ENCODE peak calls at places on chromosome 1, in eight cellular contexts. One of them, this sample, is unnamed.

GRCh38 chr1:1272341-1273151 is 1.1 kb downstream of the UBE2J2 start:
- DNase-seq in esophagus muscularis mucosa: no peak
- DNase-seq in body of pancreas: peak; percentile 29
- DNase-seq in pancreas: no peak
- DNase-seq in mucosa of descending colon: peak; percentile 87
- DNase-seq in upper lobe of left lung: peak; percentile 82
- DNase-seq in fibroblast of lung: no peak
- DNase-seq in transverse colon: peak; percentile 78
- DNase-seq in this sample: no peak

GRCh38 chr1:111417755-111418154 is 9.8 kb downstream of the OVGP1 start:
- DNase-seq in fibroblast of lung: peak; percentile 72
- DNase-seq in esophagus muscularis mucosa: peak; percentile 4
- DNase-seq in mucosa of descending colon: no peak
- DNase-seq in pancreas: no peak
- DNase-seq in transverse colon: no peak
- DNase-seq in body of pancreas: no peak
- DNase-seq in upper lobe of left lung: no peak
- DNase-seq in this sample: no peak

GRCh38 chr1:221392453-221392852 is 349.4 kb downstream of the DUSP10 start:
- DNase-seq in mucosa of descending colon: no peak
- DNase-seq in fibroblast of lung: peak; percentile 94
- DNase-seq in esophagus muscularis mucosa: no peak
- DNase-seq in pancreas: no peak
- DNase-seq in body of pancreas: peak; percentile 23
- DNase-seq in transverse colon: peak; percentile 7
- DNase-seq in upper lobe of left lung: no peak
- DNase-seq in this sample: peak; percentile 19

GRCh38 chr1:22949807-22950462 is 22.7 kb downstream of the LACTBL1 start:
- DNase-seq in mucosa of descending colon: no peak
- DNase-seq in transverse colon: no peak
- DNase-seq in pancreas: no peak
- DNase-seq in upper lobe of left lung: no peak
- DNase-seq in fibroblast of lung: peak; percentile 20
- DNase-seq in esophagus muscularis mucosa: no peak
- DNase-seq in body of pancreas: no peak
- DNase-seq in this sample: no peak

GRCh38 chr1:161962094-161962887 is 61.4 kb downstream of the OLFML2B start:
- DNase-seq in transverse colon: no peak
- DNase-seq in fibroblast of lung: peak; percentile 81
- DNase-seq in body of pancreas: no peak
- DNase-seq in esophagus muscularis mucosa: no peak
- DNase-seq in pancreas: no peak
- DNase-seq in mucosa of descending colon: no peak
- DNase-seq in upper lobe of left lung: no peak
- DNase-seq in this sample: no peak

GRCh38 chr1:87149166-87150065 is 179.3 kb upstream of the LMO4 start:
- DNase-seq in pancreas: no peak
- DNase-seq in mucosa of descending colon: no peak
- DNase-seq in body of pancreas: no peak
- DNase-seq in esophagus muscularis mucosa: no peak
- DNase-seq in transverse colon: no peak
- DNase-seq in fibroblast of lung: peak; percentile 51
- DNase-seq in upper lobe of left lung: no peak
- DNase-seq in this sample: no peak

GRCh38 chr1:63960326-63960725 is 186.5 kb downstream of the ROR1 start:
- DNase-seq in upper lobe of left lung: no peak
- DNase-seq in body of pancreas: no peak
- DNase-seq in fibroblast of lung: peak; percentile 42
- DNase-seq in pancreas: no peak
- DNase-seq in mucosa of descending colon: no peak
- DNase-seq in esophagus muscularis mucosa: no peak
- DNase-seq in transverse colon: no peak
- DNase-seq in this sample: no peak

GRCh38 chr1:181518152-181518551 is 34.8 kb downstream of the CACNA1E start:
- DNase-seq in transverse colon: no peak
- DNase-seq in mucosa of descending colon: no peak
- DNase-seq in body of pancreas: no peak
- DNase-seq in esophagus muscularis mucosa: no peak
- DNase-seq in fibroblast of lung: no peak
- DNase-seq in upper lobe of left lung: no peak
- DNase-seq in pancreas: no peak
- DNase-seq in this sample: no peak

GRCh38 chr1:10980841-10981727 is 31.4 kb upstream of the TARDBP start:
- DNase-seq in mucosa of descending colon: no peak
- DNase-seq in pancreas: no peak
- DNase-seq in upper lobe of left lung: no peak
- DNase-seq in transverse colon: no peak
- DNase-seq in esophagus muscularis mucosa: no peak
- DNase-seq in fibroblast of lung: peak; percentile 18
- DNase-seq in body of pancreas: peak; percentile 23
- DNase-seq in this sample: peak; percentile 67

GRCh38 chr1:175714350-175714749 is 29.0 kb downstream of the TNR start:
- DNase-seq in pancreas: peak; percentile 22
- DNase-seq in transverse colon: no peak
- DNase-seq in body of pancreas: no peak
- DNase-seq in upper lobe of left lung: no peak
- DNase-seq in fibroblast of lung: no peak
- DNase-seq in esophagus muscularis mucosa: no peak
- DNase-seq in mucosa of descending colon: no peak
- DNase-seq in this sample: no peak

GRCh38 chr1:85936470-85936869 is 220.1 kb downstream of the COL24A1 start:
- DNase-seq in upper lobe of left lung: no peak
- DNase-seq in body of pancreas: no peak
- DNase-seq in mucosa of descending colon: no peak
- DNase-seq in pancreas: no peak
- DNase-seq in fibroblast of lung: no peak
- DNase-seq in esophagus muscularis mucosa: no peak
- DNase-seq in transverse colon: no peak
- DNase-seq in this sample: peak; percentile 3

GRCh38 chr1:178548108-178548507 is 35.2 kb downstream of the TEX35 start:
- DNase-seq in upper lobe of left lung: no peak
- DNase-seq in transverse colon: no peak
- DNase-seq in pancreas: no peak
- DNase-seq in fibroblast of lung: no peak
- DNase-seq in esophagus muscularis mucosa: no peak
- DNase-seq in mucosa of descending colon: no peak
- DNase-seq in body of pancreas: no peak
- DNase-seq in this sample: no peak

GRCh38 chr1:54340434-54340833 is 65.8 kb downstream of the SSBP3 start:
- DNase-seq in mucosa of descending colon: no peak
- DNase-seq in upper lobe of left lung: no peak
- DNase-seq in esophagus muscularis mucosa: no peak
- DNase-seq in pancreas: no peak
- DNase-seq in fibroblast of lung: no peak
- DNase-seq in body of pancreas: no peak
- DNase-seq in transverse colon: no peak
- DNase-seq in this sample: no peak

GRCh38 chr1:54337928-54338327 is 68.3 kb downstream of the SSBP3 start:
- DNase-seq in mucosa of descending colon: no peak
- DNase-seq in body of pancreas: no peak
- DNase-seq in upper lobe of left lung: no peak
- DNase-seq in fibroblast of lung: peak; percentile 37
- DNase-seq in pancreas: no peak
- DNase-seq in esophagus muscularis mucosa: no peak
- DNase-seq in transverse colon: no peak
- DNase-seq in this sample: no peak

GRCh38 chr1:54339126-54339525 is 67.1 kb downstream of the SSBP3 start:
- DNase-seq in body of pancreas: no peak
- DNase-seq in pancreas: no peak
- DNase-seq in mucosa of descending colon: no peak
- DNase-seq in esophagus muscularis mucosa: no peak
- DNase-seq in transverse colon: no peak
- DNase-seq in fibroblast of lung: no peak
- DNase-seq in upper lobe of left lung: no peak
- DNase-seq in this sample: no peak

GRCh38 chr1:54337034-54337433 is 69.2 kb downstream of the SSBP3 start:
- DNase-seq in body of pancreas: no peak
- DNase-seq in transverse colon: no peak
- DNase-seq in upper lobe of left lung: no peak
- DNase-seq in fibroblast of lung: no peak
- DNase-seq in esophagus muscularis mucosa: no peak
- DNase-seq in mucosa of descending colon: no peak
- DNase-seq in pancreas: no peak
- DNase-seq in this sample: no peak

GRCh38 chr1:54338479-54338878 is 67.7 kb downstream of the SSBP3 start:
- DNase-seq in fibroblast of lung: no peak
- DNase-seq in pancreas: no peak
- DNase-seq in esophagus muscularis mucosa: no peak
- DNase-seq in transverse colon: no peak
- DNase-seq in upper lobe of left lung: no peak
- DNase-seq in body of pancreas: no peak
- DNase-seq in mucosa of descending colon: no peak
- DNase-seq in this sample: no peak
- H3K4me1 ChIP-seq in fibroblast of lung: peaks cover 28% of the 10 kb centered on the region
- H3K4me1 ChIP-seq in pancreas: no peaks in the 10 kb centered on the region
- H3K4me1 ChIP-seq in esophagus muscularis mucosa: peaks cover 91% of the 10 kb centered on the region
- H3K4me1 ChIP-seq in transverse colon: peaks cover 70% of the 10 kb centered on the region
- H3K4me1 ChIP-seq in upper lobe of left lung: peaks cover 42% of the 10 kb centered on the region
- H3K4me1 ChIP-seq in body of pancreas: peaks cover 33% of the 10 kb centered on the region
- H3K4me1 ChIP-seq in mucosa of descending colon: peaks cover 39% of the 10 kb centered on the region
- H3K4me1 ChIP-seq in this sample: peaks cover 16% of the 10 kb centered on the region

GRCh38 chr1:35856964-35857363 is 26.0 kb upstream of the AGO1 start:
- DNase-seq in upper lobe of left lung: no peak
- DNase-seq in pancreas: no peak
- DNase-seq in mucosa of descending colon: no peak
- DNase-seq in body of pancreas: no peak
- DNase-seq in fibroblast of lung: no peak
- DNase-seq in esophagus muscularis mucosa: no peak
- DNase-seq in transverse colon: no peak
- DNase-seq in this sample: no peak

GRCh38 chr1:35857830-35858229 is 25.2 kb upstream of the AGO1 start:
- DNase-seq in mucosa of descending colon: no peak
- DNase-seq in fibroblast of lung: peak; percentile 44
- DNase-seq in pancreas: no peak
- DNase-seq in transverse colon: no peak
- DNase-seq in body of pancreas: no peak
- DNase-seq in upper lobe of left lung: no peak
- DNase-seq in esophagus muscularis mucosa: no peak
- DNase-seq in this sample: peak; percentile 6

GRCh38 chr1:35851175-35851869 is 31.7 kb upstream of the AGO1 start:
- DNase-seq in fibroblast of lung: peak; percentile 75
- DNase-seq in upper lobe of left lung: no peak
- DNase-seq in mucosa of descending colon: no peak
- DNase-seq in transverse colon: no peak
- DNase-seq in esophagus muscularis mucosa: no peak
- DNase-seq in pancreas: no peak
- DNase-seq in body of pancreas: no peak
- DNase-seq in this sample: no peak

GRCh38 chr1:35852241-35852640 is 30.8 kb upstream of the AGO1 start:
- DNase-seq in upper lobe of left lung: no peak
- DNase-seq in pancreas: no peak
- DNase-seq in mucosa of descending colon: no peak
- DNase-seq in transverse colon: no peak
- DNase-seq in body of pancreas: no peak
- DNase-seq in esophagus muscularis mucosa: no peak
- DNase-seq in fibroblast of lung: no peak
- DNase-seq in this sample: no peak

DNA sequence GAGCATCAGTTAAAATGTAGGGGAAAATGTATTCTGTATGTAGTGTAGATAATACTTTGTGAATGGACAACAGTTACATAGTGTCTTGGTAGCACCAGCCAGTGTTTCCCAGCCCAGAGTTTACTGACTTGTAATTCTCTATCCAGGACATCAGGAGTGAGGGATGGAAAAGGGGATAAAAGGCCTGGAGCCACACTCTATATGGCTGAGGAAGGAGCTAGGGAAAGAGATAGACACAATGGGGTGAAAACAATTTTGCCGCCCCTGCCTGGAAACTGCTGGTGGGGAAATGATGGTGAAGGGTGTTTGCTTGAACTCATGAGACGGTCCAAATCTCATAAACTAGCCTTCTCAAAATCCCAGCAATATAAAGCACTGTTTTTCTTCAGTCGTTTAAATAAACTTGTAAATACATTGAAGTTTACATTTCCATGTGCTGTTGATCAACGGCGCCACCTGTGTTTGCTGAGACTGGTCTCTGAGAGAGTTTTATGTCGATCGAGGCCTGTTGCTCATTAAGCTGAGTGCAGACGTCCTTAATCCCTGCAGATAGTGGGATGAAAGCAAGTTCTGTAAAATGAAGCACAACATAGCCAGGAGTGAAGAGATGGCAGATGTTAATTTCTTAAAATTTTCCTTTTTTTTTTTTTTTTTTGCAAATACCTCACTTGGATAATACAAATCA is 27.9 kb upstream of the AGO1 start:
- DNase-seq in upper lobe of left lung: no peak
- DNase-seq in transverse colon: no peak
- DNase-seq in pancreas: no peak
- DNase-seq in fibroblast of lung: no peak
- DNase-seq in body of pancreas: no peak
- DNase-seq in esophagus muscularis mucosa: no peak
- DNase-seq in mucosa of descending colon: no peak
- DNase-seq in this sample: no peak
- TF ChIP-seq CTCF in upper lobe of left lung: no peak
- TF ChIP-seq CTCF in transverse colon: no peak
- TF ChIP-seq CTCF in pancreas: no peak
- TF ChIP-seq CTCF in fibroblast of lung: no peak
- TF ChIP-seq CTCF in body of pancreas: no peak
- TF ChIP-seq CTCF in esophagus muscularis mucosa: no peak
- TF ChIP-seq CTCF in mucosa of descending colon: no peak
- TF ChIP-seq CTCF in this sample: no peak

DNA sequence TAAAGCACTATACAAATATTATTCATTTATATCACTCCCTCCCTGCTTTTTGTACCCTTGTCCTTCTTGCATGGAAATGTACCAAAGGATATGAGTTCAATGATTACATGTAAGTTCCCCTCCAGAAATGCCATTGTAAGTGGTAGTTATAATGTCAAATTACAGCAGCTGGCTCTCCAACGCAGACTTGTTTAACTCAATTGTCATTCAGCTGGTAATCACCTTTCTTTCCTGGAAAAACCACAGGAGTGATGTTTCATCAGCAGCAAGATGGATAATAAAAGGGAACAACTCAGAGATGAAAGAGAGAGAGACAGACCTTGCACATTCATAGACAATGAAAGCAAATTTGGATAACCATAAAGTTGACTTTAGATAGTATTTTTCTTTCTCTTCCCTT is 578.6 kb upstream of the PBX1 start:
- DNase-seq in body of pancreas: no peak
- DNase-seq in transverse colon: no peak
- DNase-seq in mucosa of descending colon: no peak
- DNase-seq in pancreas: no peak
- DNase-seq in upper lobe of left lung: no peak
- DNase-seq in fibroblast of lung: no peak
- DNase-seq in esophagus muscularis mucosa: no peak
- DNase-seq in this sample: no peak
- H3K9me3 ChIP-seq in body of pancreas: no peaks in the 10 kb centered on the region
- H3K9me3 ChIP-seq in transverse colon: no peaks in the 10 kb centered on the region
- H3K9me3 ChIP-seq in mucosa of descending colon: no peaks in the 10 kb centered on the region
- H3K9me3 ChIP-seq in pancreas: no peaks in the 10 kb centered on the region
- H3K9me3 ChIP-seq in upper lobe of left lung: no peaks in the 10 kb centered on the region
- H3K9me3 ChIP-seq in fibroblast of lung: no peaks in the 10 kb centered on the region
- H3K9me3 ChIP-seq in esophagus muscularis mucosa: no peaks in the 10 kb centered on the region
- H3K9me3 ChIP-seq in this sample: no peaks in the 10 kb centered on the region

DNA sequence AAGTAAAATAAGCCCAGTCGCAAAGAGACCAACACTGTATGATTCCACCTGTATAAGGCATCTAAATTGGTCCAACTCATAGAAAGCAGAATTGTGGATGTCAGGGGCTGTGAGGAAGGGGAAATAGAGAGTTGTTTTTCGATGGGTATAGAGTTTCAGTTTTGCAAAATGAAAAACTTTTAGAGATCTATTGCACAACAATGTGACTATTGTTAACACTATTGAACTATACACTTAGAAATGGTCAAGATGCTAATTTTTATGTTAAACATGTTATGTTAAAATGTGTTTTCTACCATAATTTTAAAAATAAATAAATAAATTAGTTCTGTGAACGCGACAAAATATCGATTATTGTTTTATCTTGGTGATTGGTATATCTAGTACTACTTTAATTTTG is 192.4 kb downstream of the PTGER3 start:
- DNase-seq in esophagus muscularis mucosa: no peak
- DNase-seq in fibroblast of lung: no peak
- DNase-seq in mucosa of descending colon: no peak
- DNase-seq in pancreas: no peak
- DNase-seq in transverse colon: no peak
- DNase-seq in body of pancreas: no peak
- DNase-seq in upper lobe of left lung: no peak
- DNase-seq in this sample: no peak
- H3K4me1 ChIP-seq in esophagus muscularis mucosa: no peaks in the 10 kb centered on the region
- H3K4me1 ChIP-seq in fibroblast of lung: no peaks in the 10 kb centered on the region
- H3K4me1 ChIP-seq in mucosa of descending colon: no peaks in the 10 kb centered on the region
- H3K4me1 ChIP-seq in pancreas: no peaks in the 10 kb centered on the region
- H3K4me1 ChIP-seq in transverse colon: no peaks in the 10 kb centered on the region
- H3K4me1 ChIP-seq in body of pancreas: no peaks in the 10 kb centered on the region
- H3K4me1 ChIP-seq in upper lobe of left lung: no peaks in the 10 kb centered on the region
- H3K4me1 ChIP-seq in this sample: no peaks in the 10 kb centered on the region

This sample was measured in thyroid gland.